ENCODE peak calls at places on chromosomes 3 and 15, in six cellular contexts. S is GM10248, V is GM13977, I is ELF-1, Y is HFFc6, T is astrocyte of the spinal cord. O is an unnamed sample.

GRCh38 chr15:57427367-57427821 is 51.1 kb downstream of the CGNL1 start:
- DNase-seq in S (no peak), V (no peak), I (peak; percentile 82), Y (peak; percentile 34), T (no peak), O (peak; percentile 74)

GRCh38 chr15:98597666-98598065 is 50.7 kb upstream of the IGF1R start:
- DNase-seq in S (no peak), V (no peak), I (peak; percentile 73), Y (no peak), T (no peak), O (no peak)

GRCh38 chr3:14467723-14468620 is 65.6 kb downstream of the SLC6A6 start:
- DNase-seq in S (peak; percentile 81), V (peak; percentile 86), I (peak; percentile 70), Y (no peak), T (no peak), O (peak; percentile 77)

GRCh38 chr3:124298951-124299350 is 307.0 kb upstream of the ROPN1 start:
- DNase-seq in S (peak; percentile 20), V (peak; percentile 13), I (peak; percentile 73), Y (no peak), T (no peak), O (no peak)

GRCh38 chr3:195863121-195864061 is 45.0 kb downstream of the TNK2 start:
- DNase-seq in S (peak; percentile 84), V (peak; percentile 87), I (peak; percentile 91), Y (peak; percentile 85), T (peak; percentile 92), O (peak; percentile 93)

GRCh38 chr3:170622369-170623159 is 36.7 kb upstream of the SLC7A14 start:
- DNase-seq in S (no peak), V (no peak), I (peak; percentile 85), Y (peak; percentile 80), T (peak; percentile 67), O (peak; percentile 92)

GRCh38 chr3:132145833-132146232 is 111.0 kb upstream of the CPNE4 start:
- DNase-seq in S (no peak), V (no peak), I (no peak), Y (peak; percentile 6), T (no peak), O (peak; percentile 32)

GRCh38 chr3:10344147-10344943 is 23.4 kb upstream of the SEC13 start:
- DNase-seq in S (peak; percentile 81), V (peak; percentile 85), I (peak; percentile 79), Y (peak; percentile 12), T (peak; percentile 55), O (peak; percentile 64)

GRCh38 chr15:91562698-91563097 is 290.8 kb upstream of the SLCO3A1 start:
- DNase-seq in S (no peak), V (no peak), I (no peak), Y (no peak), T (no peak), O (no peak)